ENCODE peak calls at places on chromosomes 11 and 22, in five cellular contexts. Q, G, W, L and N are unnamed samples.

GRCh38 chr11:114236829-114237228 is 59.4 kb upstream of the NNMT start:
- DNase-seq in Q (no peak), G (no peak), W (peak; percentile 89), L (no peak), N (no peak)

GRCh38 chr11:66696186-66696585 is 18.5 kb upstream of the RBM4B start:
- DNase-seq in Q (no peak), G (no peak), W (no peak), L (no peak), N (no peak)

GRCh38 chr11:59176330-59176729 is 4.4 kb downstream of the DTX4 start:
- DNase-seq in Q (no peak), G (no peak), W (no peak), L (no peak), N (no peak)

GRCh38 chr22:37207981-37208380 is 4.3 kb downstream of the SSTR3 start:
- DNase-seq in Q (no peak), G (no peak), W (no peak), L (no peak), N (peak; percentile 9)

GRCh38 chr11:134668796-134669195 is 256.8 kb upstream of the B3GAT1 start:
- DNase-seq in Q (no peak), G (no peak), W (no peak), L (no peak), N (no peak)

GRCh38 chr11:8028766-8029165 is 41.6 kb downstream of the EIF3F start:
- DNase-seq in Q (no peak), G (no peak), W (no peak), L (peak; percentile 30), N (no peak)

GRCh38 chr11:114820621-114821020 is 142.3 kb downstream of the NXPE2 start:
- DNase-seq in Q (no peak), G (no peak), W (no peak), L (no peak), N (no peak)

GRCh38 chr22:47374273-47374771 is 611.9 kb downstream of the TBC1D22A start:
- DNase-seq in Q (no peak), G (no peak), W (no peak), L (no peak), N (peak; percentile 20)

GRCh38 chr11:106684944-106685343 is 333.3 kb downstream of the GUCY1A2 start:
- DNase-seq in Q (no peak), G (no peak), W (no peak), L (no peak), N (no peak)

GRCh38 chr11:36056160-36056751 is 112.4 kb downstream of the LDLRAD3 start:
- DNase-seq in Q (peak; percentile 16), G (peak; percentile 32), W (peak; percentile 64), L (no peak), N (no peak)

GRCh38 chr11:112374486-112375140 is 114.0 kb upstream of the PLET1 start:
- DNase-seq in Q (no peak), G (no peak), W (no peak), L (no peak), N (no peak)

GRCh38 chr11:121446752-121447156 is 5.4 kb upstream of the SORL1 start:
- DNase-seq in Q (no peak), G (peak; percentile 64), W (peak; percentile 7), L (no peak), N (no peak)

GRCh38 chr11:134636071-134636470 is 224.0 kb upstream of the B3GAT1 start:
- DNase-seq in Q (no peak), G (no peak), W (no peak), L (no peak), N (no peak)

GRCh38 chr11:44833221-44833620 is 106.5 kb downstream of the TSPAN18 start:
- DNase-seq in Q (no peak), G (no peak), W (no peak), L (no peak), N (no peak)

GRCh38 chr11:13942908-13943505 is 19.5 kb upstream of the SPON1 start:
- DNase-seq in Q (no peak), G (no peak), W (peak; percentile 46), L (no peak), N (no peak)

GRCh38 chr11:69278091-69278867 is 15.7 kb upstream of the MYEOV start:
- DNase-seq in Q (peak; percentile 94), G (no peak), W (no peak), L (no peak), N (peak; percentile 85)

GRCh38 chr11:62553839-62554361 is 7.3 kb upstream of the AHNAK start:
- DNase-seq in Q (no peak), G (no peak), W (peak; percentile 94), L (no peak), N (no peak)

GRCh38 chr11:130894322-130895025 is 21.8 kb downstream of the SNX19 start:
- DNase-seq in Q (peak; percentile 33), G (peak; percentile 74), W (peak; percentile 85), L (peak; percentile 85), N (peak; percentile 59)

GRCh38 chr11:65833297-65834030 is at the start of gene SNX32:
- DNase-seq in Q (peak; percentile 92), G (peak; percentile 92), W (peak; percentile 94), L (peak; percentile 97), N (peak; percentile 96)

GRCh38 chr11:11179239-11179638 is 173.8 kb downstream of the CSNK2A3 start:
- DNase-seq in Q (no peak), G (no peak), W (peak; percentile 56), L (no peak), N (no peak)

GRCh38 chr11:129210831-129211181 is 18.7 kb upstream of the ARHGAP32 start:
- DNase-seq in Q (no peak), G (no peak), W (no peak), L (no peak), N (no peak)

GRCh38 chr11:65279713-65280459 is 18.1 kb downstream of the POLA2 start:
- DNase-seq in Q (no peak), G (peak; percentile 75), W (peak; percentile 99), L (peak; percentile 80), N (no peak)

GRCh38 chr22:46453829-46454220 is 83.6 kb downstream of the CELSR1 start:
- DNase-seq in Q (no peak), G (no peak), W (no peak), L (no peak), N (no peak)

GRCh38 chr11:57276857-57277505 is 39.9 kb upstream of the APLNR start:
- DNase-seq in Q (no peak), G (no peak), W (peak; percentile 60), L (no peak), N (no peak)

GRCh38 chr11:28483072-28483867 is 375.1 kb downstream of the METTL15 start:
- DNase-seq in Q (no peak), G (no peak), W (no peak), L (no peak), N (no peak)

GRCh38 chr11:78420796-78421209 is 3.2 kb upstream of the GAB2 start:
- DNase-seq in Q (no peak), G (peak; percentile 44), W (peak; percentile 58), L (peak; percentile 88), N (peak; percentile 84)

GRCh38 chr11:134950692-134951304 is 538.8 kb upstream of the B3GAT1 start:
- DNase-seq in Q (no peak), G (no peak), W (peak; percentile 38), L (no peak), N (no peak)

GRCh38 chr11:130738618-130739017 is 177.7 kb downstream of the SNX19 start:
- DNase-seq in Q (no peak), G (no peak), W (peak; percentile 66), L (no peak), N (no peak)

GRCh38 chr22:47337161-47337621 is 574.7 kb downstream of the TBC1D22A start:
- DNase-seq in Q (peak; percentile 36), G (no peak), W (peak; percentile 4), L (peak; percentile 42), N (no peak)

GRCh38 chr11:1760351-1761109 is 3.2 kb downstream of the CTSD start:
- DNase-seq in Q (peak; percentile 34), G (no peak), W (peak; percentile 81), L (peak; percentile 95), N (peak; percentile 92)

GRCh38 chr22:46085831-46086576 is 64.3 kb upstream of the PPARA start:
- DNase-seq in Q (peak; percentile 67), G (no peak), W (peak; percentile 88), L (peak; percentile 87), N (peak; percentile 91)

GRCh38 chr11:23973244-23973643 is 523.6 kb upstream of the LUZP2 start:
- DNase-seq in Q (no peak), G (no peak), W (no peak), L (no peak), N (no peak)

GRCh38 chr11:118998388-118998717 is 415 bp downstream of the CENATAC start:
- DNase-seq in Q (no peak), G (no peak), W (no peak), L (no peak), N (no peak)

GRCh38 chr11:119000906-119001305 is 3.0 kb downstream of the CENATAC start:
- DNase-seq in Q (no peak), G (no peak), W (peak; percentile 19), L (no peak), N (no peak)

GRCh38 chr11:118996926-118997626 is 862 bp upstream of the CENATAC start:
- DNase-seq in Q (no peak), G (peak; percentile 78), W (peak; percentile 48), L (no peak), N (no peak)

GRCh38 chr11:118997627-118998387 is at the start of gene CENATAC:
- DNase-seq in Q (peak; percentile 93), G (peak; percentile 95), W (peak; percentile 88), L (peak; percentile 91), N (peak; percentile 98)

GRCh38 chr11:118998822-118999221 is 884 bp downstream of the CENATAC start:
- DNase-seq in Q (no peak), G (no peak), W (peak; percentile 79), L (no peak), N (no peak)
- H3K4me3 ChIP-seq in Q (peak overlapping the region; percentile 91), G (peak overlapping the region; percentile 78), W (peak overlapping the region; percentile 92), L (peak overlapping the region; percentile 70), N (peak overlapping the region; percentile 96)

GRCh38 chr11:110434952-110435779 is 5.4 kb downstream of the FDX1 start:
- DNase-seq in Q (peak; percentile 18), G (peak; percentile 44), W (peak; percentile 13), L (no peak), N (no peak)

GRCh38 chr11:110431212-110432073 is 1.7 kb downstream of the FDX1 start:
- DNase-seq in Q (no peak), G (peak; percentile 38), W (peak; percentile 26), L (no peak), N (no peak)

GRCh38 chr11:110432713-110433392 is 3.1 kb downstream of the FDX1 start:
- DNase-seq in Q (no peak), G (no peak), W (peak; percentile 20), L (no peak), N (no peak)

GRCh38 chr11:110435780-110436717 is 6.3 kb downstream of the FDX1 start:
- DNase-seq in Q (no peak), G (peak; percentile 22), W (peak; percentile 57), L (no peak), N (no peak)

GRCh38 chr11:110433393-110434333 is 3.9 kb downstream of the FDX1 start:
- DNase-seq in Q (no peak), G (peak; percentile 14), W (peak; percentile 57), L (no peak), N (no peak)
- TF ChIP-seq CTCF in Q (peak; percentile 16), G (peak; percentile 28), W (peak; percentile 39), L (peak; percentile 67), N (peak; percentile 62)

GRCh38 chr22:43007519-43008102 is 7.3 kb downstream of the PACSIN2 start:
- DNase-seq in Q (peak; percentile 93), G (no peak), W (no peak), L (no peak), N (peak; percentile 79)
- H3K4me3 ChIP-seq in Q (no peak overlapping the region), G (no peak overlapping the region), W (no peak overlapping the region), L (no peak overlapping the region), N (no peak overlapping the region)

GRCh38 chr11:75597636-75598035 is 35.6 kb downstream of the SERPINH1 start:
- DNase-seq in Q (no peak), G (peak; percentile 57), W (peak; percentile 43), L (no peak), N (no peak)
- TF ChIP-seq CTCF in Q (no peak), G (peak; percentile 69), W (peak; percentile 76), L (no peak), N (peak; percentile 25)